ENCODE peak calls at places on chromosomes 6 and 20, in four cellular contexts. U is anterior cingulate cortex; B is iPS-NIHi11; D is CD8-positive, alpha-beta T cell. W is an unnamed sample.

GRCh38 chr6:136524936-136525413 is 25.2 kb downstream of the MAP7 start:
- DNase-seq in B (no peak), D (no peak), U (no peak), W (no peak)

GRCh38 chr6:10170816-10171215 is 244.1 kb downstream of the TFAP2A start:
- DNase-seq in B (no peak), U (no peak), D (no peak), W (no peak)

GRCh38 chr20:34037121-34037520 is 43.4 kb downstream of the RALY start:
- DNase-seq in U (no peak), D (peak; percentile 50), B (peak; percentile 29), W (no peak)

GRCh38 chr6:46115634-46116033 is 14.2 kb upstream of the ENPP4 start:
- DNase-seq in D (no peak), B (no peak), U (no peak), W (no peak)

GRCh38 chr6:104431096-104431495 is 428.6 kb downstream of the HACE1 start:
- DNase-seq in U (no peak), B (no peak), D (no peak), W (no peak)

GRCh38 chr20:23362392-23363256 is 642 bp downstream of the GZF1 start:
- DNase-seq in U (peak; percentile 64), B (peak; percentile 35), D (no peak), W (no peak)

GRCh38 chr6:164749126-164749758 is 560.2 kb downstream of the C6orf118 start:
- DNase-seq in B (no peak), D (no peak), U (no peak), W (no peak)

GRCh38 chr20:46894971-46895905 is 595 bp downstream of the EYA2 start:
- DNase-seq in U (no peak), B (peak; percentile 24), D (no peak), W (peak; percentile 70)

GRCh38 chr6:55239099-55239498 is 64.8 kb downstream of the HCRTR2 start:
- DNase-seq in B (no peak), D (no peak), U (no peak), W (no peak)

GRCh38 chr20:31920275-31920855 is 31.5 kb downstream of the PDRG1 start:
- DNase-seq in D (no peak), U (no peak), B (peak; percentile 37), W (no peak)

GRCh38 chr6:43355862-43356590 is 13.4 kb downstream of the ZNF318 start:
- DNase-seq in B (peak; percentile 61), D (no peak), U (no peak), W (no peak)

GRCh38 chr6:105591053-105591452 is 188.2 kb upstream of the PREP start:
- DNase-seq in U (no peak), D (no peak), B (no peak), W (no peak)

GRCh38 chr20:41413169-41413568 is 46.6 kb upstream of the EMILIN3 start:
- DNase-seq in D (no peak), B (no peak), U (no peak), W (no peak)

GRCh38 chr6:111530218-111530617 is 47.2 kb upstream of the REV3L start:
- DNase-seq in U (no peak), D (no peak), B (no peak), W (no peak)

GRCh38 chr20:57429579-57430202 is 38.5 kb downstream of the RBM38 start:
- DNase-seq in D (no peak), U (no peak), B (no peak), W (no peak)